ENCODE peak calls at places on chromosome 17, in seven cellular contexts. One of them, this sample, is unnamed.

GRCh38 chr17:45692661-45693060 is 91.5 kb upstream of the CRHR1 start:
- DNase-seq in effector CD4-positive, alpha-beta T cell: no peak
- DNase-seq in GM20000: no peak
- DNase-seq in SK-N-DZ: no peak
- DNase-seq in iris pigment epithelial cell: no peak
- DNase-seq in neural progenitor cell: no peak
- DNase-seq in activated CD4-positive, alpha-beta T cell treated with anti-CD3 and anti-CD28 coated beads, Interleukin-2, amount 10 ng/mL, durations not matched to agents 7 days and 5 days: no peak
- DNase-seq in this sample: no peak

GRCh38 chr17:57557363-57557762 is 187.7 kb downstream of the CCDC182 start:
- DNase-seq in GM20000: no peak
- DNase-seq in SK-N-DZ: no peak
- DNase-seq in neural progenitor cell: no peak
- DNase-seq in effector CD4-positive, alpha-beta T cell: no peak
- DNase-seq in activated CD4-positive, alpha-beta T cell treated with anti-CD3 and anti-CD28 coated beads, Interleukin-2, amount 10 ng/mL, durations not matched to agents 7 days and 5 days: no peak
- DNase-seq in iris pigment epithelial cell: no peak
- DNase-seq in this sample: no peak

GRCh38 chr17:49872776-49873377 is 25.0 kb upstream of the TAC4 start:
- DNase-seq in GM20000: no peak
- DNase-seq in neural progenitor cell: no peak
- DNase-seq in activated CD4-positive, alpha-beta T cell treated with anti-CD3 and anti-CD28 coated beads, Interleukin-2, amount 10 ng/mL, durations not matched to agents 7 days and 5 days: no peak
- DNase-seq in SK-N-DZ: no peak
- DNase-seq in effector CD4-positive, alpha-beta T cell: no peak
- DNase-seq in iris pigment epithelial cell: no peak
- DNase-seq in this sample: no peak

GRCh38 chr17:78716814-78717393 is 65.2 kb downstream of the CYTH1 start:
- DNase-seq in iris pigment epithelial cell: peak; percentile 42
- DNase-seq in effector CD4-positive, alpha-beta T cell: no peak
- DNase-seq in activated CD4-positive, alpha-beta T cell treated with anti-CD3 and anti-CD28 coated beads, Interleukin-2, amount 10 ng/mL, durations not matched to agents 7 days and 5 days: no peak
- DNase-seq in GM20000: no peak
- DNase-seq in SK-N-DZ: peak; percentile 41
- DNase-seq in neural progenitor cell: peak; percentile 57
- DNase-seq in this sample: peak; percentile 82

GRCh38 chr17:75326587-75326955 is 37.3 kb upstream of the SLC25A19 start:
- DNase-seq in neural progenitor cell: no peak
- DNase-seq in iris pigment epithelial cell: peak; percentile 10
- DNase-seq in effector CD4-positive, alpha-beta T cell: no peak
- DNase-seq in GM20000: no peak
- DNase-seq in SK-N-DZ: no peak
- DNase-seq in activated CD4-positive, alpha-beta T cell treated with anti-CD3 and anti-CD28 coated beads, Interleukin-2, amount 10 ng/mL, durations not matched to agents 7 days and 5 days: no peak
- DNase-seq in this sample: no peak

GRCh38 chr17:49987681-49988441 is 7.2 kb downstream of the DLX3 start:
- DNase-seq in iris pigment epithelial cell: no peak
- DNase-seq in neural progenitor cell: peak; percentile 69
- DNase-seq in SK-N-DZ: no peak
- DNase-seq in effector CD4-positive, alpha-beta T cell: no peak
- DNase-seq in GM20000: no peak
- DNase-seq in activated CD4-positive, alpha-beta T cell treated with anti-CD3 and anti-CD28 coated beads, Interleukin-2, amount 10 ng/mL, durations not matched to agents 7 days and 5 days: no peak
- DNase-seq in this sample: peak; percentile 74

GRCh38 chr17:58082870-58083490 is at the start of gene DYNLL2:
- DNase-seq in iris pigment epithelial cell: peak; percentile 90
- DNase-seq in GM20000: peak; percentile 98
- DNase-seq in neural progenitor cell: peak; percentile 98
- DNase-seq in activated CD4-positive, alpha-beta T cell treated with anti-CD3 and anti-CD28 coated beads, Interleukin-2, amount 10 ng/mL, durations not matched to agents 7 days and 5 days: peak; percentile 91
- DNase-seq in SK-N-DZ: peak; percentile 93
- DNase-seq in effector CD4-positive, alpha-beta T cell: peak; percentile 79
- DNase-seq in this sample: peak; percentile 99

GRCh38 chr17:42337442-42337841 is 49.1 kb downstream of the STAT5A start:
- DNase-seq in SK-N-DZ: no peak
- DNase-seq in neural progenitor cell: no peak
- DNase-seq in GM20000: peak; percentile 66
- DNase-seq in iris pigment epithelial cell: no peak
- DNase-seq in activated CD4-positive, alpha-beta T cell treated with anti-CD3 and anti-CD28 coated beads, Interleukin-2, amount 10 ng/mL, durations not matched to agents 7 days and 5 days: peak; percentile 86
- DNase-seq in effector CD4-positive, alpha-beta T cell: peak; percentile 44
- DNase-seq in this sample: no peak

GRCh38 chr17:82787081-82787848 is 35.4 kb downstream of the TBCD start:
- DNase-seq in GM20000: no peak
- DNase-seq in neural progenitor cell: no peak
- DNase-seq in SK-N-DZ: no peak
- DNase-seq in effector CD4-positive, alpha-beta T cell: no peak
- DNase-seq in activated CD4-positive, alpha-beta T cell treated with anti-CD3 and anti-CD28 coated beads, Interleukin-2, amount 10 ng/mL, durations not matched to agents 7 days and 5 days: no peak
- DNase-seq in iris pigment epithelial cell: no peak
- DNase-seq in this sample: no peak

GRCh38 chr17:46264456-46265198 is 30.3 kb upstream of the LRRC37A start:
- DNase-seq in iris pigment epithelial cell: peak; percentile 94
- DNase-seq in effector CD4-positive, alpha-beta T cell: peak; percentile 19
- DNase-seq in activated CD4-positive, alpha-beta T cell treated with anti-CD3 and anti-CD28 coated beads, Interleukin-2, amount 10 ng/mL, durations not matched to agents 7 days and 5 days: no peak
- DNase-seq in SK-N-DZ: no peak
- DNase-seq in neural progenitor cell: no peak
- DNase-seq in GM20000: peak; percentile 45
- DNase-seq in this sample: peak; percentile 28

This sample was measured in SK-N-SH.